ENCODE peak calls at places on chromosomes 12 and 14, in ten cellular contexts. One of them, this sample, is unnamed.

GRCh38 chr12:92814584-92814983 is 111.8 kb downstream of the PLEKHG7 start:
- DNase-seq in AG09319: no peak
- DNase-seq in type B pancreatic cell: no peak
- DNase-seq in lung: no peak
- DNase-seq in esophagus squamous epithelium: no peak
- DNase-seq in nephron progenitor cell: no peak
- DNase-seq in GM13976: no peak
- DNase-seq in fibroblast of mammary gland: no peak
- DNase-seq in uterus: no peak
- DNase-seq in fibroblast of villous mesenchyme: no peak
- DNase-seq in this sample: no peak

GRCh38 chr12:131917711-131918306 is 11.3 kb upstream of the PUS1 start:
- DNase-seq in fibroblast of villous mesenchyme: no peak
- DNase-seq in esophagus squamous epithelium: no peak
- DNase-seq in GM13976: no peak
- DNase-seq in type B pancreatic cell: no peak
- DNase-seq in nephron progenitor cell: no peak
- DNase-seq in fibroblast of mammary gland: no peak
- DNase-seq in lung: no peak
- DNase-seq in uterus: no peak
- DNase-seq in AG09319: no peak
- DNase-seq in this sample: no peak

GRCh38 chr14:104098272-104099095 is 13.0 kb downstream of the ASPG start:
- DNase-seq in type B pancreatic cell: no peak
- DNase-seq in fibroblast of mammary gland: no peak
- DNase-seq in lung: no peak
- DNase-seq in esophagus squamous epithelium: no peak
- DNase-seq in nephron progenitor cell: no peak
- DNase-seq in GM13976: no peak
- DNase-seq in AG09319: no peak
- DNase-seq in uterus: no peak
- DNase-seq in fibroblast of villous mesenchyme: no peak
- DNase-seq in this sample: no peak

GRCh38 chr12:107459649-107460048 is 225.9 kb upstream of the PWP1 start:
- DNase-seq in fibroblast of mammary gland: no peak
- DNase-seq in type B pancreatic cell: no peak
- DNase-seq in uterus: no peak
- DNase-seq in lung: no peak
- DNase-seq in AG09319: no peak
- DNase-seq in nephron progenitor cell: no peak
- DNase-seq in fibroblast of villous mesenchyme: no peak
- DNase-seq in esophagus squamous epithelium: no peak
- DNase-seq in GM13976: no peak
- DNase-seq in this sample: no peak

GRCh38 chr14:24576766-24577165 is 716 bp upstream of the CTSG start:
- DNase-seq in fibroblast of villous mesenchyme: no peak
- DNase-seq in nephron progenitor cell: no peak
- DNase-seq in fibroblast of mammary gland: no peak
- DNase-seq in esophagus squamous epithelium: no peak
- DNase-seq in lung: no peak
- DNase-seq in type B pancreatic cell: no peak
- DNase-seq in AG09319: no peak
- DNase-seq in GM13976: no peak
- DNase-seq in uterus: no peak
- DNase-seq in this sample: no peak

GRCh38 chr12:106315523-106315922 is 13.0 kb downstream of the TCP11L2 start:
- DNase-seq in AG09319: no peak
- DNase-seq in lung: no peak
- DNase-seq in uterus: no peak
- DNase-seq in fibroblast of villous mesenchyme: no peak
- DNase-seq in esophagus squamous epithelium: no peak
- DNase-seq in GM13976: no peak
- DNase-seq in type B pancreatic cell: no peak
- DNase-seq in nephron progenitor cell: no peak
- DNase-seq in fibroblast of mammary gland: no peak
- DNase-seq in this sample: no peak

GRCh38 chr12:56169225-56169759 is 11.1 kb downstream of the MYL6 start:
- DNase-seq in fibroblast of mammary gland: no peak
- DNase-seq in nephron progenitor cell: no peak
- DNase-seq in AG09319: no peak
- DNase-seq in fibroblast of villous mesenchyme: no peak
- DNase-seq in esophagus squamous epithelium: no peak
- DNase-seq in type B pancreatic cell: no peak
- DNase-seq in uterus: no peak
- DNase-seq in lung: no peak
- DNase-seq in GM13976: no peak
- DNase-seq in this sample: no peak

GRCh38 chr14:27917896-27918295 is 848.7 kb upstream of the FOXG1 start:
- DNase-seq in uterus: no peak
- DNase-seq in fibroblast of villous mesenchyme: no peak
- DNase-seq in GM13976: no peak
- DNase-seq in AG09319: no peak
- DNase-seq in lung: no peak
- DNase-seq in fibroblast of mammary gland: no peak
- DNase-seq in nephron progenitor cell: no peak
- DNase-seq in type B pancreatic cell: no peak
- DNase-seq in esophagus squamous epithelium: no peak
- DNase-seq in this sample: no peak

GRCh38 chr12:106128526-106129430 is 10.0 kb downstream of the NUAK1 start:
- DNase-seq in uterus: no peak
- DNase-seq in fibroblast of villous mesenchyme: no peak
- DNase-seq in esophagus squamous epithelium: no peak
- DNase-seq in fibroblast of mammary gland: no peak
- DNase-seq in AG09319: no peak
- DNase-seq in GM13976: no peak
- DNase-seq in type B pancreatic cell: no peak
- DNase-seq in nephron progenitor cell: no peak
- DNase-seq in lung: no peak
- DNase-seq in this sample: no peak

GRCh38 chr12:116882742-116883141 is 1.5 kb upstream of the HRK start:
- DNase-seq in GM13976: peak; percentile 50
- DNase-seq in fibroblast of villous mesenchyme: peak; percentile 40
- DNase-seq in fibroblast of mammary gland: peak; percentile 52
- DNase-seq in nephron progenitor cell: no peak
- DNase-seq in uterus: no peak
- DNase-seq in esophagus squamous epithelium: no peak
- DNase-seq in AG09319: no peak
- DNase-seq in type B pancreatic cell: no peak
- DNase-seq in lung: no peak
- DNase-seq in this sample: no peak

GRCh38 chr12:25769076-25769945 is 189.2 kb upstream of the RASSF8 start:
- DNase-seq in fibroblast of mammary gland: peak; percentile 90
- DNase-seq in GM13976: no peak
- DNase-seq in fibroblast of villous mesenchyme: peak; percentile 72
- DNase-seq in AG09319: peak; percentile 43
- DNase-seq in type B pancreatic cell: no peak
- DNase-seq in nephron progenitor cell: no peak
- DNase-seq in lung: no peak
- DNase-seq in esophagus squamous epithelium: no peak
- DNase-seq in uterus: no peak
- DNase-seq in this sample: no peak

GRCh38 chr12:130994821-130995375 is 41.2 kb downstream of the ADGRD1 start:
- DNase-seq in fibroblast of villous mesenchyme: no peak
- DNase-seq in AG09319: no peak
- DNase-seq in uterus: no peak
- DNase-seq in lung: no peak
- DNase-seq in fibroblast of mammary gland: no peak
- DNase-seq in type B pancreatic cell: no peak
- DNase-seq in GM13976: no peak
- DNase-seq in esophagus squamous epithelium: no peak
- DNase-seq in nephron progenitor cell: no peak
- DNase-seq in this sample: no peak

GRCh38 chr12:112008918-112009317 is 4.0 kb downstream of the TMEM116 start:
- DNase-seq in esophagus squamous epithelium: no peak
- DNase-seq in fibroblast of mammary gland: no peak
- DNase-seq in type B pancreatic cell: no peak
- DNase-seq in uterus: no peak
- DNase-seq in nephron progenitor cell: no peak
- DNase-seq in fibroblast of villous mesenchyme: no peak
- DNase-seq in GM13976: no peak
- DNase-seq in AG09319: no peak
- DNase-seq in lung: no peak
- DNase-seq in this sample: no peak

GRCh38 chr14:72416892-72417291 is 477.0 kb downstream of the DPF3 start:
- DNase-seq in nephron progenitor cell: no peak
- DNase-seq in esophagus squamous epithelium: no peak
- DNase-seq in fibroblast of mammary gland: no peak
- DNase-seq in lung: no peak
- DNase-seq in uterus: no peak
- DNase-seq in type B pancreatic cell: no peak
- DNase-seq in AG09319: no peak
- DNase-seq in fibroblast of villous mesenchyme: no peak
- DNase-seq in GM13976: no peak
- DNase-seq in this sample: no peak
- TF ChIP-seq CTCF in nephron progenitor cell: no peak
- TF ChIP-seq CTCF in esophagus squamous epithelium: no peak
- TF ChIP-seq CTCF in fibroblast of mammary gland: no peak
- TF ChIP-seq CTCF in lung: no peak
- TF ChIP-seq CTCF in uterus: no peak
- TF ChIP-seq CTCF in type B pancreatic cell: no peak
- TF ChIP-seq CTCF in AG09319: no peak
- TF ChIP-seq CTCF in fibroblast of villous mesenchyme: no peak
- TF ChIP-seq CTCF in GM13976: no peak
- TF ChIP-seq CTCF in this sample: no peak

GRCh38 chr12:46491548-46491947 is 119.0 kb upstream of the SLC38A2 start:
- DNase-seq in AG09319: no peak
- DNase-seq in nephron progenitor cell: no peak
- DNase-seq in esophagus squamous epithelium: no peak
- DNase-seq in GM13976: no peak
- DNase-seq in fibroblast of mammary gland: no peak
- DNase-seq in fibroblast of villous mesenchyme: no peak
- DNase-seq in lung: no peak
- DNase-seq in uterus: no peak
- DNase-seq in type B pancreatic cell: no peak
- DNase-seq in this sample: no peak

GRCh38 chr12:46493352-46494209 is 121.0 kb upstream of the SLC38A2 start:
- DNase-seq in esophagus squamous epithelium: no peak
- DNase-seq in type B pancreatic cell: no peak
- DNase-seq in GM13976: no peak
- DNase-seq in fibroblast of mammary gland: no peak
- DNase-seq in AG09319: no peak
- DNase-seq in nephron progenitor cell: no peak
- DNase-seq in uterus: no peak
- DNase-seq in lung: no peak
- DNase-seq in fibroblast of villous mesenchyme: peak; percentile 73
- DNase-seq in this sample: no peak

GRCh38 chr12:46490635-46491034 is 118.1 kb upstream of the SLC38A2 start:
- DNase-seq in nephron progenitor cell: no peak
- DNase-seq in fibroblast of mammary gland: peak; percentile 80
- DNase-seq in AG09319: no peak
- DNase-seq in uterus: no peak
- DNase-seq in lung: no peak
- DNase-seq in type B pancreatic cell: no peak
- DNase-seq in GM13976: no peak
- DNase-seq in esophagus squamous epithelium: no peak
- DNase-seq in fibroblast of villous mesenchyme: peak; percentile 80
- DNase-seq in this sample: no peak

GRCh38 chr12:46494424-46494823 is 121.9 kb upstream of the SLC38A2 start:
- DNase-seq in fibroblast of villous mesenchyme: peak; percentile 84
- DNase-seq in GM13976: no peak
- DNase-seq in uterus: no peak
- DNase-seq in esophagus squamous epithelium: no peak
- DNase-seq in fibroblast of mammary gland: peak; percentile 33
- DNase-seq in lung: no peak
- DNase-seq in type B pancreatic cell: no peak
- DNase-seq in nephron progenitor cell: no peak
- DNase-seq in AG09319: no peak
- DNase-seq in this sample: no peak

GRCh38 chr12:46492471-46493351 is 120.1 kb upstream of the SLC38A2 start:
- DNase-seq in nephron progenitor cell: no peak
- DNase-seq in type B pancreatic cell: no peak
- DNase-seq in lung: peak; percentile 33
- DNase-seq in fibroblast of villous mesenchyme: peak; percentile 96
- DNase-seq in GM13976: no peak
- DNase-seq in AG09319: no peak
- DNase-seq in esophagus squamous epithelium: no peak
- DNase-seq in uterus: no peak
- DNase-seq in fibroblast of mammary gland: peak; percentile 94
- DNase-seq in this sample: no peak
- TF ChIP-seq CTCF in nephron progenitor cell: no peak
- TF ChIP-seq CTCF in type B pancreatic cell: no peak
- TF ChIP-seq CTCF in lung: no peak
- TF ChIP-seq CTCF in fibroblast of villous mesenchyme: no peak
- TF ChIP-seq CTCF in GM13976: no peak
- TF ChIP-seq CTCF in AG09319: no peak
- TF ChIP-seq CTCF in esophagus squamous epithelium: no peak
- TF ChIP-seq CTCF in uterus: no peak
- TF ChIP-seq CTCF in fibroblast of mammary gland: no peak
- TF ChIP-seq CTCF in this sample: no peak

DNA sequence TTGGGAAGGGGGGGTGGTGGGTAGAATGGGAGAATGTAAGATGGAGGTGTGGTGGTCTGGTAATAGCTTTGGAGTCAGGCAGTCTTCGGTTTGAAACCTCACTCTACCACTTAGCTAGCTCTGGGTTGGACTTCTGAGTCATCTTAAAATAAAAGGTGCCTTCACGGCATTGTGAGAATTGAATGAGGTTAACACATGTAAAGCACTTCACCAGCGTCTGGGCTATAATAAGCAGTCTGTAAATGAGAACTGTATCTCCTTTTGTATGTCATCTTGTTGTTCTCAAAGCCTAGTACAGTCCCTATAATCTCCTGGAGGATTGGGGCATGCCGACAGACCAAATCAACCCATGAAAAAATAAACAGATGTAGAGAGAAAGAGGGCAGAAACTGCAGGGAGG is 11.2 kb downstream of the C2CD5 start:
- DNase-seq in esophagus squamous epithelium: no peak
- DNase-seq in uterus: no peak
- DNase-seq in nephron progenitor cell: no peak
- DNase-seq in fibroblast of mammary gland: no peak
- DNase-seq in GM13976: no peak
- DNase-seq in fibroblast of villous mesenchyme: no peak
- DNase-seq in AG09319: no peak
- DNase-seq in lung: no peak
- DNase-seq in type B pancreatic cell: no peak
- DNase-seq in this sample: no peak
- TF ChIP-seq CTCF in esophagus squamous epithelium: no peak
- TF ChIP-seq CTCF in uterus: no peak
- TF ChIP-seq CTCF in nephron progenitor cell: no peak
- TF ChIP-seq CTCF in fibroblast of mammary gland: no peak
- TF ChIP-seq CTCF in GM13976: no peak
- TF ChIP-seq CTCF in fibroblast of villous mesenchyme: no peak
- TF ChIP-seq CTCF in AG09319: no peak
- TF ChIP-seq CTCF in lung: no peak
- TF ChIP-seq CTCF in type B pancreatic cell: no peak
- TF ChIP-seq CTCF in this sample: no peak

DNA sequence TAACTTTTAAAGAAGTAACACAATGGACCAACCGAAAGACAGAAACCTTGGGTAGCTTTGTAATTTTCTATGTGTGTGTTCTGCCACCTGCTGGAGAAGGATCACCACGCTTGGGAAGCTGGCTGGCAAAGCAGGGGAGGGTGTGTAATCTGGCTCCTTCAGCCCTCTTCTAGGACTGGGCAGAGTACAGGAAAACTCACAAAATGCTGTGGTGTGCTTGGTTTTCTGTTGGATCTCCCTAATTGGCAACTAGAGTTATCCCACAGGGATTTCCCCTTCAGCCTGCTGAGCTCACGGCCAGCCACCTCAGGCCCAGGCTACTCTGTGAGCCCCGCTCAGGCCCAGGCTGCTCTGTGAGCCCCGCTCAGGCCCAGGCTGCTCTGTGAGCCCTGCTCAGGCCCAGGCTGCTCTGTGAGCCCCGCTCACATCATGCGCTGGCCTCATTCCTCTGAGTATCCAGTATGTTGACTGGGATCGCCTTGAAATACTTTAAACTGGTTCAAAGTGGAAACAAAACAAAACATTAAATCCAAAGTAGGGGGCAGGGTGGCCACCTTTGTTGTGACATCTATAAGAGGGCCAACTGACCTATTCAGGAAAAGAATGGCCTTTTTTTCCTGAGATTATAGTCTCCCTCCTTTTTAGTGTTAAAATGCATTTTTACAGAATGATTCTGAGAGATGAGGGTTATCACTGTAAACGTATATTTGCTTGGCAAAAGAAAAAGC is 52.0 kb upstream of the RNU6-8 start:
- DNase-seq in lung: peak; percentile 64
- DNase-seq in nephron progenitor cell: peak; percentile 60
- DNase-seq in esophagus squamous epithelium: no peak
- DNase-seq in AG09319: peak; percentile 52
- DNase-seq in GM13976: peak; percentile 63
- DNase-seq in type B pancreatic cell: no peak
- DNase-seq in uterus: peak; percentile 77
- DNase-seq in fibroblast of mammary gland: peak; percentile 75
- DNase-seq in fibroblast of villous mesenchyme: peak; percentile 75
- DNase-seq in this sample: peak; percentile 29
- TF ChIP-seq CTCF in lung: peak; percentile 45
- TF ChIP-seq CTCF in nephron progenitor cell: peak; percentile 70
- TF ChIP-seq CTCF in esophagus squamous epithelium: peak; percentile 70
- TF ChIP-seq CTCF in AG09319: peak; percentile 82
- TF ChIP-seq CTCF in GM13976: peak; percentile 68
- TF ChIP-seq CTCF in type B pancreatic cell: peak; percentile 88
- TF ChIP-seq CTCF in uterus: peak; percentile 72
- TF ChIP-seq CTCF in fibroblast of mammary gland: peak; percentile 90
- TF ChIP-seq CTCF in fibroblast of villous mesenchyme: peak; percentile 83
- TF ChIP-seq CTCF in this sample: peak; percentile 87